ENCODE peak calls at places on chromosomes 13 and 19, in seven cellular contexts. K, Z, T, F, I, M and R are unnamed samples.

GRCh38 chr19:33685541-33685940 is 63.8 kb downstream of the CHST8 start:
- DNase-seq in K (no peak), Z (no peak), T (no peak), F (no peak), I (no peak), M (no peak), R (no peak)

GRCh38 chr19:18597809-18598660 is 8.6 kb downstream of the CRLF1 start:
- DNase-seq in K (no peak), Z (no peak), T (no peak), F (no peak), I (no peak), M (no peak), R (no peak)

GRCh38 chr19:37997911-37998344 is 90.9 kb downstream of the SIPA1L3 start:
- DNase-seq in K (peak), Z (peak), T (no peak), F (no peak), I (peak), M (peak), R (no peak)

GRCh38 chr13:113648218-113648615 is 9.8 kb downstream of the ATP4B start:
- DNase-seq in K (no peak), Z (no peak), T (peak), F (no peak), I (no peak), M (no peak), R (no peak)

GRCh38 chr13:112867301-112867711 is 101.7 kb upstream of the MCF2L start:
- DNase-seq in K (no peak), Z (no peak), T (no peak), F (no peak), I (no peak), M (no peak), R (no peak)

GRCh38 chr19:44746616-44746945 is 1.9 kb upstream of the BCL3 start:
- DNase-seq in K (no peak), Z (no peak), T (no peak), F (no peak), I (no peak), M (no peak), R (no peak)

GRCh38 chr13:41562083-41562482 is 104.7 kb downstream of the RGCC start:
- DNase-seq in K (peak), Z (peak), T (peak), F (no peak), I (peak), M (peak), R (no peak)

GRCh38 chr13:30033681-30034447 is 183.4 kb upstream of the UBL3 start:
- DNase-seq in K (peak), Z (peak), T (no peak), F (peak), I (peak), M (peak), R (no peak)

GRCh38 chr13:102045713-102046112 is 356.1 kb downstream of the FGF14 start:
- DNase-seq in K (no peak), Z (no peak), T (no peak), F (peak), I (no peak), M (no peak), R (no peak)

GRCh38 chr13:113169277-113170272 is 11.1 kb downstream of the PROZ start:
- DNase-seq in K (no peak), Z (no peak), T (no peak), F (no peak), I (no peak), M (no peak), R (no peak)

GRCh38 chr19:40962460-40962961 is 28.6 kb upstream of the CYP2B6 start:
- DNase-seq in K (peak), Z (no peak), T (no peak), F (no peak), I (no peak), M (no peak), R (no peak)

GRCh38 chr13:50140742-50141659 is 125.8 kb downstream of the KCNRG start:
- DNase-seq in K (peak), Z (no peak), T (no peak), F (no peak), I (no peak), M (no peak), R (no peak)

GRCh38 chr19:33868076-33868735 is 71.5 kb downstream of the KCTD15 start:
- DNase-seq in K (no peak), Z (no peak), T (no peak), F (no peak), I (no peak), M (no peak), R (no peak)

GRCh38 chr13:45846681-45847080 is 4.9 kb downstream of the SIAH3 start:
- DNase-seq in K (no peak), Z (no peak), T (no peak), F (no peak), I (no peak), M (no peak), R (no peak)

GRCh38 chr19:38665950-38666661 is 18.7 kb downstream of the ACTN4 start:
- DNase-seq in K (no peak), Z (peak), T (peak), F (peak), I (no peak), M (no peak), R (no peak)

GRCh38 chr13:29175245-29175873 is 355.2 kb downstream of the MTUS2 start:
- DNase-seq in K (no peak), Z (no peak), T (no peak), F (no peak), I (no peak), M (no peak), R (no peak)

GRCh38 chr13:111626371-111627305 is 306.2 kb downstream of the TEX29 start:
- DNase-seq in K (no peak), Z (no peak), T (no peak), F (no peak), I (no peak), M (no peak), R (no peak)

GRCh38 chr19:15123900-15124299 is 16.7 kb downstream of the SYDE1 start:
- DNase-seq in K (no peak), Z (no peak), T (no peak), F (no peak), I (no peak), M (no peak), R (no peak)

GRCh38 chr19:17681505-17682125 is 6.5 kb downstream of the UNC13A start:
- DNase-seq in K (peak), Z (peak), T (no peak), F (peak), I (peak), M (no peak), R (peak)

GRCh38 chr19:48739835-48740704 is at the start of gene RASIP1:
- DNase-seq in K (no peak), Z (no peak), T (no peak), F (no peak), I (no peak), M (no peak), R (no peak)

GRCh38 chr13:113186061-113186900 is 22.2 kb downstream of the PCID2 start:
- DNase-seq in K (peak), Z (no peak), T (no peak), F (no peak), I (no peak), M (no peak), R (peak)

GRCh38 chr19:39908803-39909202 is 25.6 kb downstream of the FCGBP start:
- DNase-seq in K (no peak), Z (no peak), T (no peak), F (no peak), I (no peak), M (no peak), R (no peak)

GRCh38 chr13:98301721-98302120 is 124.7 kb upstream of the RNF113B start:
- DNase-seq in K (peak), Z (peak), T (no peak), F (no peak), I (no peak), M (peak), R (no peak)

GRCh38 chr13:65679240-65679639 is 1550.9 kb downstream of the PCDH9 start:
- DNase-seq in K (peak), Z (no peak), T (no peak), F (no peak), I (no peak), M (no peak), R (no peak)

GRCh38 chr13:43171489-43171888 is 148.1 kb downstream of the DNAJC15 start:
- DNase-seq in K (no peak), Z (no peak), T (no peak), F (no peak), I (no peak), M (no peak), R (no peak)

GRCh38 chr13:55000043-55000442 is 1971.4 kb downstream of the OLFM4 start:
- DNase-seq in K (no peak), Z (no peak), T (no peak), F (no peak), I (no peak), M (no peak), R (no peak)

GRCh38 chr13:38575427-38575826 is 111.5 kb upstream of the FREM2 start:
- DNase-seq in K (no peak), Z (no peak), T (no peak), F (no peak), I (no peak), M (no peak), R (no peak)

GRCh38 chr13:38582133-38582532 is 104.7 kb upstream of the FREM2 start:
- DNase-seq in K (peak), Z (peak), T (no peak), F (peak), I (peak), M (no peak), R (peak)

DNA sequence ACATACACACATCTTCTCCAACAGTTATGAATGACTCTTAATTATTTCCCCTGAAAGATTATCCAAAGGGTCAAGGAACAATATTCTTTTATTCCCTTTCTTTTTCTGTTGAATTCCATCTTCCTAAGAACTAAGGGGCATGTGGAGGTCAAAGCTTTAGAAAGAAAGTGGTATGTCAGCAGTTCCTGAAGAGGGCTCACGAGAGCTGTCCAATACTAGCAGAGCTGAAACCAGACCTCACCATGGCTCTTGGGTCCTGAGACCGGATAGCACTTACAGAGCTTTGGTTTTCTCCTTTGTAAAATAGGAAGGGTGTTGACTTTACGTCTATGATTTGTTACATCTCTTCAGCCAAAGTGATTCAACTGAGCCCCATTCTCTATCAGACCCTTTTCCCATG is 109.8 kb upstream of the FREM2 start:
- DNase-seq in K (no peak), Z (peak), T (no peak), F (peak), I (no peak), M (no peak), R (no peak)
- TF ChIP-seq CTCF in K (no peak), Z (no peak), T (no peak), F (peak), I (no peak), M (no peak), R (no peak)

GRCh38 chr19:35719402-35720162 is 1.8 kb downstream of the KMT2B start:
- DNase-seq in K (no peak), Z (no peak), T (no peak), F (no peak), I (no peak), M (no peak), R (no peak)
- TF ChIP-seq CTCF in K (no peak), Z (no peak), T (no peak), F (no peak), I (no peak), M (no peak), R (no peak)

DNA sequence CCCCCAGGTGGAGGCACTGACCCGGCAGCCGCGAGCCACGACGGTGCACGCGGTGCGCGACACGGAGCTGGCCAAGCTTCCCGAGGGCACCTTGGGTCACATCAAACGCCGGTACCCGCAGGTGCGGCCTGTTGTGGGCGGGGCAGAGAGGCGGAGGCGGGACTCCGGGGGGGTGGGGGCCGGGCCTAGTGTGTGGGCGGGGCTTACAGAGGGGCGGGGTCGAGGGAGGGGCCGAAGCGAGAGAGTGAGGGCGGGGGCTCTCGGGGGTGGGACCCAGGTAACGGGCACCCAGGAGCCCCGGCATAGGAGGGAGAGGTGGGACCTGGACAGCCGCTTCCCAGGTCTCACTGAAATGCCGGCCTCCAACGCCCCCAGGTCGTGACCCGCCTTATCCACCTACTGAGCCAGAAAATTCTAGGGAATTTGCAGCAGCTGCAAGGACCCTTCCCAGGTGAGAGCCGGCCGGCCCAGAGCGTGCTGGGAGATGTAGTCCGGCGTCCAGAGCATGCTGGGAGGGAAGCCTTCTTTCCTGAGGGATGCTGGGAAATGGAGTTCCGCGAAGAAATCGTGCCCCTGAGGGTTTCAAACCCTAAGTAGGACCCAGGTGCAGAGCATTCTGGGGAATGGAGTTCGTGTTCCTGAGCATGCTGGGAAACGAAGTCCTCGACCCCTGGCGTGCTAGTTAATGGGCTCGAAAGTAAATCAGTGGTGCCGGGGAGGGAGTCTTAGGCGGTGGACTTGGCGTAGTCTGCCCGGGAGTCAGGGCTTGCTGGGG is 15.7 kb downstream of the PNPLA6 start:
- DNase-seq in K (peak), Z (peak), T (no peak), F (peak), I (peak), M (no peak), R (peak)
- TF ChIP-seq CTCF in K (no peak), Z (no peak), T (no peak), F (no peak), I (no peak), M (no peak), R (no peak)

DNA sequence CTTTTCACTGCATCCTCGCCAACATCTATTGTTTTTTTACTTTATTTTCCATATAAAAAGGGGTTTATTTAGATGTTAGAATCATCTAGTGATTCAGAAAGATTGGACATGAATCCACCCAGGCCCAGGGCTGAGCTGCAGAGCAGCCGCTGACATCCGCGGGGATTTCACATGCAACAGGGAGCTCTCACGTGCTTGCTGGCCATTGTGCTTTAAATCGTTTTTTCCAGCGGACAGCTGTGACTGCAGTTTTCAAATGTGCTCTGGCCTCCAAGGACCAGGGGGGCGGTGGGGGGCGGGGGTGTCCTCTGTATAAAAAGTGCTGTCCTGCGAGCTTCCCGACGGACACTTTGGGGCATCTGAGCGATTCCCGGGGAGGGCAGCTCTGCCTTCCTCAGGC is 12.4 kb downstream of the RB1 start:
- DNase-seq in K (no peak), Z (no peak), T (no peak), F (no peak), I (no peak), M (no peak), R (no peak)
- TF ChIP-seq CTCF in K (no peak), Z (no peak), T (no peak), F (no peak), I (no peak), M (no peak), R (no peak)

DNA sequence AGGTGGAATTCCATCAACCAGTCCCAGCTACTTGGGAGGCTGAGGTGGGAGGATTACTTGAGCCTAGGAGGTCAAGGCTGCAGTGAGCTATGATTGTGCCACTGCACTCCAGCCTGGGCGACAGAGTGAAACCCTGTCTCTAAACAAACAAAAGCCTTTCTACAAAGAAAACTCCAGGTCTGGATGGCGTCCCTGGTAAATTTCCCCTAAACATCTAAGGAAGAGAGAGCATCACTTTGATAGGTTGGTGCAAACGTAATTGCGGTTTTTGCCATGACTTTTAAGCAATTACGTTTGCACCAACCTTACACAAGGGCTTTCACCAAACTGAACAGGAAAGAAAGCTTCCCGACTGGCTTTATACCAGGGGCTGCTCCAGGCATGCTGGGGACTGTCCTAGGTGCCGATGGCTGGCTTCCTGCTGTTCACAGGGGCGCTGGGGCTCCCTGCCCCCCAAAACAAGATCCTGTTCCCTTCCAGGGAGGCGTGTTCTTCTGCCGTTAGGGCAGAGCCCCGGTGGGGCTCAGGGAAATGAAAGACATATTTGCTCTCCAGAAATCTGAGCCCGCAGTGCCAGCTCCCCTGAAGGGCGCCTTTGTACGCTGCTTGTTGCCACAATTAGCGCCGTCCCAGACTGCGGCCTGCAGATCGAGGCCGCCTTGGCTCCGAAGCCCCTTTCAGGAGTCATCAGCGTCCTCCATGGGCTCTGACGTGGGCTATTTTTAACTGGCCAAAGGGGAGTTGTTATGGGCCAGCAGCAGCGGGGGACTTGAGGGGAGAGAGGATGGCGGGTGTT is 38.7 kb upstream of the KLF2 start:
- DNase-seq in K (peak), Z (no peak), T (no peak), F (peak), I (no peak), M (no peak), R (no peak)
- TF ChIP-seq CTCF in K (no peak), Z (no peak), T (no peak), F (no peak), I (no peak), M (no peak), R (no peak)

DNA sequence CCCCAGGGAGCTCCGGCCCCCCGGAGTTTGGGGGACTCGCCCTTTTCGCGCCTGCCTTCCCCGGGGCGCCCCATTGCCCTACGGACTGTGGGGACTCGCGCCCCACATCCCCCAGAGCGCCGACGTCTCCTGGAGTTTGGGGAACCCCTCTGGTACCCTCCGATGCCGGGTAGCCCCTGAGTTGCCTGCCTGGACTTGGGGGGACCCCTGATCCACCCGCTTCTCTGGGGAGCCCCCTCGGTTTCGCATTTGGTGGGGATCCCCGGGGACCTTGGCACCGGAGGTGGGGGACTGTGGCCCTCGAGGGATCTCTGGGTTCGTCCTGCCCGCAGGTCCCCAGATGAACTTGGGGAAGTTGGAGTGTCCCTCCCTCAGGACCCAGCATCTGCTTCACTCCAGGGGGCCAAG is 782 bp downstream of the EFNA2 start:
- DNase-seq in K (no peak), Z (no peak), T (no peak), F (no peak), I (no peak), M (no peak), R (no peak)
- TF ChIP-seq CTCF in K (no peak), Z (no peak), T (no peak), F (no peak), I (no peak), M (no peak), R (no peak)